ENCODE peak calls at places on chromosomes 11 and 22, in seven cellular contexts. One of them, this sample, is unnamed.

GRCh38 chr11:114284021-114284420 is 12.2 kb upstream of the NNMT start:
- DNase-seq in left ventricle myocardium inferior: no peak
- DNase-seq in IMR-90: no peak
- DNase-seq in lung: peak; percentile 28
- DNase-seq in AG04450: no peak
- DNase-seq in body of pancreas: no peak
- DNase-seq in H1: peak; percentile 26
- DNase-seq in this sample: no peak

GRCh38 chr11:8870461-8871282 is 40.3 kb upstream of the AKIP1 start:
- DNase-seq in left ventricle myocardium inferior: peak; percentile 57
- DNase-seq in IMR-90: peak; percentile 75
- DNase-seq in lung: peak; percentile 62
- DNase-seq in AG04450: peak; percentile 29
- DNase-seq in body of pancreas: peak; percentile 62
- DNase-seq in H1: peak; percentile 83
- DNase-seq in this sample: no peak

GRCh38 chr22:17884084-17884483 is 109.8 kb upstream of the BID start:
- DNase-seq in left ventricle myocardium inferior: peak; percentile 28
- DNase-seq in IMR-90: no peak
- DNase-seq in lung: no peak
- DNase-seq in AG04450: no peak
- DNase-seq in body of pancreas: no peak
- DNase-seq in H1: no peak
- DNase-seq in this sample: no peak

GRCh38 chr11:95066721-95067041 is at the start of gene SRSF8:
- DNase-seq in left ventricle myocardium inferior: no peak
- DNase-seq in IMR-90: no peak
- DNase-seq in lung: no peak
- DNase-seq in AG04450: no peak
- DNase-seq in body of pancreas: no peak
- DNase-seq in H1: no peak
- DNase-seq in this sample: no peak

GRCh38 chr11:133842053-133842452 is 3.3 kb downstream of the SPATA19 start:
- DNase-seq in left ventricle myocardium inferior: no peak
- DNase-seq in IMR-90: no peak
- DNase-seq in lung: peak; percentile 22
- DNase-seq in AG04450: no peak
- DNase-seq in body of pancreas: no peak
- DNase-seq in H1: no peak
- DNase-seq in this sample: no peak

GRCh38 chr11:11574373-11574772 is 47.4 kb downstream of the GALNT18 start:
- DNase-seq in left ventricle myocardium inferior: no peak
- DNase-seq in IMR-90: no peak
- DNase-seq in lung: no peak
- DNase-seq in AG04450: no peak
- DNase-seq in body of pancreas: no peak
- DNase-seq in H1: no peak
- DNase-seq in this sample: no peak

GRCh38 chr11:118002010-118002540 is 15.9 kb downstream of the IL10RA start:
- DNase-seq in left ventricle myocardium inferior: no peak
- DNase-seq in IMR-90: no peak
- DNase-seq in lung: no peak
- DNase-seq in AG04450: no peak
- DNase-seq in body of pancreas: no peak
- DNase-seq in H1: no peak
- DNase-seq in this sample: no peak

GRCh38 chr22:39738746-39739145 is 154.8 kb downstream of the ENTHD1 start:
- DNase-seq in left ventricle myocardium inferior: no peak
- DNase-seq in IMR-90: peak; percentile 85
- DNase-seq in lung: no peak
- DNase-seq in AG04450: peak; percentile 44
- DNase-seq in body of pancreas: no peak
- DNase-seq in H1: no peak
- DNase-seq in this sample: no peak

GRCh38 chr22:24095816-24096215 is 84.7 kb downstream of the CABIN1 start:
- DNase-seq in left ventricle myocardium inferior: no peak
- DNase-seq in IMR-90: no peak
- DNase-seq in lung: no peak
- DNase-seq in AG04450: no peak
- DNase-seq in body of pancreas: no peak
- DNase-seq in H1: no peak
- DNase-seq in this sample: no peak

GRCh38 chr11:111733009-111733408 is 33.2 kb downstream of the PPP2R1B start:
- DNase-seq in left ventricle myocardium inferior: peak; percentile 40
- DNase-seq in IMR-90: peak; percentile 91
- DNase-seq in lung: no peak
- DNase-seq in AG04450: peak; percentile 68
- DNase-seq in body of pancreas: no peak
- DNase-seq in H1: no peak
- DNase-seq in this sample: no peak

GRCh38 chr11:76609736-76610370 is 60.7 kb downstream of the LRRC32 start:
- DNase-seq in left ventricle myocardium inferior: no peak
- DNase-seq in IMR-90: no peak
- DNase-seq in lung: no peak
- DNase-seq in AG04450: no peak
- DNase-seq in body of pancreas: no peak
- DNase-seq in H1: peak; percentile 43
- DNase-seq in this sample: no peak

GRCh38 chr11:57476223-57476882 is 16.0 kb downstream of the RTN4RL2 start:
- DNase-seq in left ventricle myocardium inferior: peak; percentile 57
- DNase-seq in IMR-90: no peak
- DNase-seq in lung: no peak
- DNase-seq in AG04450: no peak
- DNase-seq in body of pancreas: peak; percentile 60
- DNase-seq in H1: peak; percentile 74
- DNase-seq in this sample: no peak

GRCh38 chr11:102494216-102494615 is 36.3 kb downstream of the MMP7 start:
- DNase-seq in left ventricle myocardium inferior: no peak
- DNase-seq in IMR-90: peak; percentile 51
- DNase-seq in lung: no peak
- DNase-seq in AG04450: no peak
- DNase-seq in body of pancreas: no peak
- DNase-seq in H1: no peak
- DNase-seq in this sample: no peak

GRCh38 chr11:31408205-31408604 is 38.5 kb downstream of the DNAJC24 start:
- DNase-seq in left ventricle myocardium inferior: no peak
- DNase-seq in IMR-90: no peak
- DNase-seq in lung: no peak
- DNase-seq in AG04450: no peak
- DNase-seq in body of pancreas: no peak
- DNase-seq in H1: no peak
- DNase-seq in this sample: no peak

GRCh38 chr11:129700701-129701100 is 114.9 kb upstream of the TMEM45B start:
- DNase-seq in left ventricle myocardium inferior: no peak
- DNase-seq in IMR-90: no peak
- DNase-seq in lung: peak; percentile 24
- DNase-seq in AG04450: no peak
- DNase-seq in body of pancreas: no peak
- DNase-seq in H1: no peak
- DNase-seq in this sample: no peak

GRCh38 chr22:40070701-40071100 is 75.9 kb downstream of the FAM83F start:
- DNase-seq in left ventricle myocardium inferior: no peak
- DNase-seq in IMR-90: no peak
- DNase-seq in lung: no peak
- DNase-seq in AG04450: no peak
- DNase-seq in body of pancreas: no peak
- DNase-seq in H1: no peak
- DNase-seq in this sample: no peak

GRCh38 chr22:48242461-48242864 is 1480.0 kb downstream of the TBC1D22A start:
- DNase-seq in left ventricle myocardium inferior: no peak
- DNase-seq in IMR-90: no peak
- DNase-seq in lung: no peak
- DNase-seq in AG04450: no peak
- DNase-seq in body of pancreas: no peak
- DNase-seq in H1: peak; percentile 24
- DNase-seq in this sample: no peak
- H3K9me3 ChIP-seq in left ventricle myocardium inferior: no peaks in the 10 kb centered on the region
- H3K9me3 ChIP-seq in IMR-90: peaks cover 65% of the 10 kb centered on the region
- H3K9me3 ChIP-seq in lung: no peaks in the 10 kb centered on the region
- H3K9me3 ChIP-seq in AG04450: peaks cover 92% of the 10 kb centered on the region
- H3K9me3 ChIP-seq in body of pancreas: no peaks in the 10 kb centered on the region
- H3K9me3 ChIP-seq in H1: no peaks in the 10 kb centered on the region
- H3K9me3 ChIP-seq in this sample: no peaks in the 10 kb centered on the region

DNA sequence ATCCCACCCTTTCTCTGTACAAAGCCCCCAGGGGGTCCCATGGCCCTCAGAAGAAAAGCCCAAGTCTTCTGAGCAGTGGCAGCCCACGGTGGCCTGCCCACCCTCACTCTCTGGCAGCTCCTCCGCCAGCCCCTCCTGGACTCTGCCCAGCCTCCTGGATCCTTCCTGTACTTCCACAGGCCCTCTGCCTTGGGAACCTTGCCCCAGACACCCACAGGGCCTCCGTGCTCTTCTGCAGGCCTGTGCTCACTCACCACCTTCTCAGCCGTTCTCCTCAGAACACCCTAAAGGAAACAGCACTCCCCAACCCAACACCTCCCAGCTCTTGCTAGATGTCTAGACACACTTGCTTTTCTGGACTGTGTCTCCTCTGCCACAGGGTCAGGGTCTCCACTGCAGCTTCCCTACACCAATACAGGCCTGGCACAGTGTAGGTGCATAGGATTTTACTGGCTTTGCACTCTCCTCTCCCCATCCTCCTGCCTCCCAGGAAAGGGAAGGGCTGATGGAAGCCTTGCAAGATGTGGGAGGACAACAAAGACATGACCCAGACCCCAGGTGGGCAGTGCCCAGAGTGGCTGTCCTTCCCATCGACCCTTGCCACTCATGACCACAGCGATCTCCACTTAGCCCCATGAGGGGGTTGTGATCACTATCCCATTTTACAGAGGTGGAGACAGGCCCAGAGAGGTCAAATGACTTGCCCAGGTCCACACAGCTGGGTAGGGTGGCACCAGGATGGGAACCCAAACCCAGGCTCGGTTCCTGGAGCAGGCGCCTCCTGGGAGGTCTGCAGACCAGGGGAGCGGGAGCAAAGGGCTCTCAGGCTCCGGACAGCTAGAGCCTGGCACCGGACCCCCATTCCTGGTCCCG is 2.0 kb downstream of the SCARF2 start:
- DNase-seq in left ventricle myocardium inferior: no peak
- DNase-seq in IMR-90: no peak
- DNase-seq in lung: no peak
- DNase-seq in AG04450: no peak
- DNase-seq in body of pancreas: no peak
- DNase-seq in H1: no peak
- DNase-seq in this sample: no peak
- H3K4me3 ChIP-seq in left ventricle myocardium inferior: peak overlapping the region; percentile 81
- H3K4me3 ChIP-seq in IMR-90: peak overlapping the region; percentile 90
- H3K4me3 ChIP-seq in lung: no peak overlapping the region
- H3K4me3 ChIP-seq in AG04450: peak overlapping the region; percentile 75
- H3K4me3 ChIP-seq in body of pancreas: no peak overlapping the region
- H3K4me3 ChIP-seq in H1: peak overlapping the region; percentile 54
- H3K4me3 ChIP-seq in this sample: peak overlapping the region; percentile 74

DNA sequence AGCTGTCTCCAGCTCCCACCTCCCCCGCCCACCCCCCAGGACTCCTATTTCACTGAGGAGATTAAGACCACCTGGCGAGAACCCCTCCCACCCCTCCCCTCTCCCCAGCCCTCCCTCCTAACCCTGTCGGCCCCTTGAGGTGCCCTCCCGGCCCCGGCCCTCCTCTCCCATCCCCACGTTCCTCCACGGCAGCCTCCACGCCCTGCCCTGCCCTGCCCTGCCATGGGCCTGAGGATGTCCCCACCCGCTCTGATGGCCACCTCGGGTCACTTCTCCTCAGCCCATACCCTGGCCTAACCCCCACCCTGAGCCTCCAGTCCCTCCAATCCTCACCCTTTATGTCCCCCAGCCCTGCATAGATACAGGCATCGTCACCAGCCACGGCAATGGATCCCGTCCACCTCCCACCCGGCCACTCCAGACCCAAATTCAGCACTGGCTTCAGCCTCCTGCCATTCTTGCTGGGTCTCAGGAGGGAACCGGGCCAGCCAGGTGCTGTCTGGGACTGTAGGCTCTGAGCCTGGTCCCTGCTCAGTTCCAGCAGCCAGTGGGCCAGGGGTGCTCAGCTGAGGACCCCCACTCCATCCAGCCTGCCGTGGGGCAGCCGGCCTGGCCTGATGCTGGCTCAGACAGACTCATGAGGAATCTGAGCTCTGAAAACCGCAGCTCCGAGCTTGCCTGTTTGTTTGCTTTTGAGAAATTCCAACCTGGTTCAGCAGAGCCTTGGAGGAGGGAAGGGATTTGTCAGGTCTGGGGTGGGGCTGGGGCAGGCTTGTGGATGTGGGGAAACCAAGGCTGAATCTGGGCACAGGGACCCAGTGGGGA is 9.7 kb upstream of the TBX1 start:
- DNase-seq in left ventricle myocardium inferior: no peak
- DNase-seq in IMR-90: peak; percentile 76
- DNase-seq in lung: no peak
- DNase-seq in AG04450: peak; percentile 34
- DNase-seq in body of pancreas: no peak
- DNase-seq in H1: no peak
- DNase-seq in this sample: no peak
- TF ChIP-seq CTCF in left ventricle myocardium inferior: no peak
- TF ChIP-seq CTCF in IMR-90: no peak
- TF ChIP-seq CTCF in lung: no peak
- TF ChIP-seq CTCF in AG04450: no peak
- TF ChIP-seq CTCF in body of pancreas: no peak
- TF ChIP-seq CTCF in H1: no peak
- TF ChIP-seq CTCF in this sample: no peak

DNA sequence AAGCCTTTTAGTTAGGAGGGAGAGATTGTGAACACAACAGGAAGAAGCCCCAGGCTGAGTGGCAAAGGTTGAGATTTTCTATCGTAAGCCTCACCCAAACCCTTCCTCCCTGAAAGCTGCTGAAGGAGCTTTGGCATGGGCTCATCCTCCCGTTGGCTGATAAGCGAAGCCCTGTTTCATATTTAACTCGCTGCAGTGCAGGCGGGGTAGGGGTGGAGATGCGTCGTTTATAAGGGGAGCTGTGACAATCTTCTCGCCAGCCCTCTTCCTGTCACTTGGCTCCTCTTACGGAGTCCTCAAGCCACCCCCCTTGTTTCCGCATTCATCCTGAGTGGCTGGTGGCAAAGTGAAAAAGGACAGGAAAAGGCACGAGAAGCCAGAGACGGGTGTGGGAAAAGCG is 137.0 kb downstream of the OR4C45 start:
- DNase-seq in left ventricle myocardium inferior: no peak
- DNase-seq in IMR-90: no peak
- DNase-seq in lung: no peak
- DNase-seq in AG04450: no peak
- DNase-seq in body of pancreas: no peak
- DNase-seq in H1: no peak
- DNase-seq in this sample: no peak
- H3K9me3 ChIP-seq in left ventricle myocardium inferior: peaks cover 4% of the 10 kb centered on the region
- H3K9me3 ChIP-seq in IMR-90: peaks cover 10% of the 10 kb centered on the region
- H3K9me3 ChIP-seq in lung: no peaks in the 10 kb centered on the region
- H3K9me3 ChIP-seq in AG04450: peaks cover 22% of the 10 kb centered on the region
- H3K9me3 ChIP-seq in body of pancreas: no peaks in the 10 kb centered on the region
- H3K9me3 ChIP-seq in H1: peaks cover 62% of the 10 kb centered on the region
- H3K9me3 ChIP-seq in this sample: no peaks in the 10 kb centered on the region